ENCODE peak calls at places on chromosome 3, in ten cellular contexts. S is neural progenitor cell, D is kidney, L is RWPE1, M is heart right ventricle, W is fibroblast of villous mesenchyme, H is dorsolateral prefrontal cortex, U is epithelial cell of proximal tubule, R is neural crest cell, G is mucosa of descending colon. O is an unnamed sample.

GRCh38 chr3:115709135-115709534 is 85.8 kb downstream of the GAP43 start:
- DNase-seq in S (no peak), D (no peak), L (no peak), M (no peak), W (no peak), H (no peak), U (no peak), R (no peak), G (no peak), O (no peak)

GRCh38 chr3:43534676-43535075 is 87.1 kb downstream of the ANO10 start:
- DNase-seq in S (no peak), D (no peak), L (no peak), M (no peak), W (no peak), H (no peak), U (no peak), R (no peak), G (no peak), O (no peak)

GRCh38 chr3:71926242-71926560 is 141.3 kb upstream of the PROK2 start:
- DNase-seq in S (peak; percentile 44), D (no peak), L (peak; percentile 55), M (no peak), W (peak; percentile 7), H (no peak), U (no peak), R (no peak), G (peak; percentile 84), O (no peak)

GRCh38 chr3:112871735-112872134 is 25.1 kb upstream of the CD200R1L start:
- DNase-seq in S (no peak), D (no peak), L (no peak), M (no peak), W (no peak), H (no peak), U (no peak), R (no peak), G (no peak), O (no peak)

GRCh38 chr3:127419641-127420354 is 132.0 kb upstream of the PRR20G start:
- DNase-seq in S (no peak), D (peak; percentile 58), L (no peak), M (no peak), W (no peak), H (no peak), U (no peak), R (no peak), G (no peak), O (no peak)

GRCh38 chr3:127987309-127987995 is 64.8 kb upstream of the SEC61A1 start:
- DNase-seq in S (no peak), D (no peak), L (no peak), M (no peak), W (no peak), H (no peak), U (no peak), R (no peak), G (peak; percentile 29), O (no peak)

GRCh38 chr3:105862217-105862616 is 6.6 kb downstream of the CBLB start:
- DNase-seq in S (no peak), D (no peak), L (no peak), M (no peak), W (no peak), H (no peak), U (no peak), R (no peak), G (no peak), O (no peak)

GRCh38 chr3:86965180-86965579 is 25.8 kb downstream of the VGLL3 start:
- DNase-seq in S (no peak), D (no peak), L (no peak), M (no peak), W (no peak), H (no peak), U (no peak), R (no peak), G (no peak), O (no peak)

GRCh38 chr3:30286007-30286669 is 320.3 kb upstream of the TGFBR2 start:
- DNase-seq in S (peak; percentile 12), D (peak; percentile 79), L (peak; percentile 70), M (peak; percentile 54), W (peak; percentile 90), H (no peak), U (peak; percentile 90), R (no peak), G (peak; percentile 64), O (peak; percentile 90)

GRCh38 chr3:31671456-31671855 is 138.7 kb downstream of the STT3B start:
- DNase-seq in S (no peak), D (no peak), L (no peak), M (no peak), W (no peak), H (no peak), U (no peak), R (no peak), G (no peak), O (no peak)

GRCh38 chr3:123883656-123884257 is 375 bp downstream of the MYLK start:
- DNase-seq in S (peak; percentile 69), D (peak; percentile 81), L (no peak), M (peak; percentile 15), W (peak; percentile 20), H (no peak), U (no peak), R (peak; percentile 10), G (peak; percentile 22), O (no peak)

GRCh38 chr3:197038604-197039003 is 9.0 kb upstream of the MELTF start:
- DNase-seq in S (no peak), D (no peak), L (peak; percentile 68), M (no peak), W (no peak), H (no peak), U (no peak), R (no peak), G (no peak), O (no peak)

GRCh38 chr3:58566398-58567250 is 10.6 kb downstream of the FAM107A start:
- DNase-seq in S (no peak), D (peak; percentile 54), L (no peak), M (no peak), W (no peak), H (no peak), U (no peak), R (no peak), G (no peak), O (no peak)

GRCh38 chr3:101383156-101383575 is 62.8 kb upstream of the IMPG2 start:
- DNase-seq in S (peak; percentile 54), D (no peak), L (no peak), M (no peak), W (peak; percentile 66), H (no peak), U (no peak), R (no peak), G (no peak), O (no peak)

GRCh38 chr3:38297947-38298711 is 16.0 kb downstream of the SLC22A14 start:
- DNase-seq in S (no peak), D (no peak), L (peak; percentile 10), M (no peak), W (peak; percentile 18), H (no peak), U (no peak), R (no peak), G (no peak), O (no peak)

DNA sequence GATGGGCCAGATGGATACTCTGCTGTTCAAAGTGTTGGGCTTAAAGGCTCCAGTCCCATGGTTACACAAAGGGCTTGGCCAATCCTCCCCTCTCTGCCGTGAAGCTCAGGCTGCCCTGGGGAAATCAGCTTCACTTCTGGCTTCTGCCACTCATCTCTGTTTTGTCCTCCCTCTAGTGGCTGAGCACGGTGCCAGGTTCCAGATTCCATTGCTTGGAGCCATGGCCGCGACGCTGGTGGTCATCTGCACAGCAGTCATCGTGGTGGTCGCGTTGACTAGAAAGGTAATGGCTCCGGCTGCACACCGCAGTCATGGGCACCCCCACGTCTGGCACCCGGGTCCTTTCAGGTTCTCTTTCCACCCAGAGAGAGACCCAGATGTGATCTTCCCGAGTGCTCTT is 5.6 kb downstream of the TIGIT start:
- DNase-seq in S (peak; percentile 52), D (no peak), L (peak; percentile 29), M (no peak), W (no peak), H (no peak), U (no peak), R (peak; percentile 29), G (peak; percentile 27), O (no peak)
- TF ChIP-seq CTCF in S (peak; percentile 45), D (peak; percentile 20), L (peak; percentile 17), M (no peak), W (no peak), H (no peak), U (peak; percentile 73), R (peak; percentile 51), G (no peak), O (peak; percentile 25)

GRCh38 chr3:74630602-74631001 is 16.1 kb upstream of the CNTN3 start:
- DNase-seq in S (no peak), D (no peak), L (no peak), M (no peak), W (peak; percentile 25), H (no peak), U (no peak), R (no peak), G (peak; percentile 36), O (no peak)
- TF ChIP-seq CTCF in S (peak; percentile 34), D (peak; percentile 16), L (no peak), M (no peak), W (peak; percentile 30), H (peak; percentile 58), U (peak; percentile 65), R (peak; percentile 45), G (no peak), O (peak; percentile 64)

GRCh38 chr3:171461087-171461917 is 1.1 kb upstream of the TNIK start:
- DNase-seq in S (no peak), D (no peak), L (peak; percentile 67), M (no peak), W (peak; percentile 49), H (peak; percentile 48), U (no peak), R (no peak), G (no peak), O (no peak)

GRCh38 chr3:171459130-171459941 is 869 bp downstream of the TNIK start:
- DNase-seq in S (peak; percentile 37), D (peak; percentile 76), L (peak; percentile 24), M (peak; percentile 40), W (peak; percentile 32), H (peak; percentile 47), U (no peak), R (peak; percentile 16), G (peak; percentile 76), O (no peak)

GRCh38 chr3:171458857-171459129 is 1.4 kb downstream of the TNIK start:
- DNase-seq in S (peak; percentile 48), D (no peak), L (no peak), M (no peak), W (no peak), H (no peak), U (no peak), R (peak; percentile 15), G (no peak), O (no peak)

GRCh38 chr3:171459942-171460225 is 321 bp downstream of the TNIK start:
- DNase-seq in S (no peak), D (no peak), L (peak; percentile 23), M (no peak), W (peak; percentile 30), H (no peak), U (no peak), R (no peak), G (peak; percentile 31), O (no peak)

GRCh38 chr3:171460226-171461086 is at the start of gene TNIK:
- DNase-seq in S (peak; percentile 83), D (peak; percentile 96), L (peak; percentile 94), M (peak; percentile 92), W (peak; percentile 90), H (peak; percentile 96), U (peak; percentile 64), R (peak; percentile 79), G (peak; percentile 96), O (peak; percentile 49)
- TF ChIP-seq CTCF in S (peak; percentile 29), D (peak; percentile 23), L (peak; percentile 10), M (no peak), W (peak; percentile 23), H (peak; percentile 42), U (peak; percentile 16), R (peak; percentile 59), G (no peak), O (peak; percentile 8)

GRCh38 chr3:139353920-139354556 is 10.2 kb downstream of the MRPS22 start:
- DNase-seq in S (peak; percentile 64), D (no peak), L (peak; percentile 58), M (no peak), W (peak; percentile 64), H (no peak), U (no peak), R (peak; percentile 26), G (peak; percentile 23), O (peak; percentile 4)
- TF ChIP-seq CTCF in S (peak; percentile 72), D (peak; percentile 54), L (peak; percentile 77), M (peak; percentile 7), W (peak; percentile 85), H (peak; percentile 83), U (peak; percentile 91), R (peak; percentile 72), G (peak; percentile 21), O (peak; percentile 83)

O was measured in AG09319.